ENCODE peak calls at places on chromosomes 5 and 9, in four cellular contexts. W is foreskin keratinocyte, J is iris pigment epithelial cell, Y is MM.1S. F is an unnamed sample.

GRCh38 chr5:170540276-170540675 is 36.5 kb downstream of the KCNIP1 start:
- DNase-seq in W (no peak), J (no peak), Y (no peak), F (no peak)

GRCh38 chr5:133364916-133365315 is 247.4 kb downstream of the FSTL4 start:
- DNase-seq in W (no peak), J (no peak), Y (no peak), F (no peak)

GRCh38 chr5:169934990-169935389 is 45.3 kb downstream of the INSYN2B start:
- DNase-seq in W (no peak), J (peak), Y (no peak), F (no peak)

GRCh38 chr9:113541019-113541900 is 77.7 kb downstream of the RGS3 start:
- DNase-seq in W (peak), J (peak), Y (no peak), F (no peak)

GRCh38 chr5:33563983-33564908 is 123.5 kb downstream of the TARS1 start:
- DNase-seq in W (no peak), J (peak), Y (no peak), F (no peak)

GRCh38 chr9:130104413-130105193 is 50.9 kb downstream of the GPR107 start:
- DNase-seq in W (no peak), J (no peak), Y (no peak), F (no peak)

GRCh38 chr9:72441296-72442211 is 76.5 kb upstream of the ZFAND5 start:
- DNase-seq in W (peak), J (peak), Y (no peak), F (no peak)

GRCh38 chr9:90979138-90979551 is 177.5 kb downstream of the SYK start:
- DNase-seq in W (peak), J (no peak), Y (no peak), F (no peak)

GRCh38 chr9:92715488-92716231 is 45.7 kb upstream of the IPPK start:
- DNase-seq in W (peak), J (no peak), Y (no peak), F (no peak)

GRCh38 chr5:83931969-83932368 is 211.3 kb upstream of the HAPLN1 start:
- DNase-seq in W (no peak), J (no peak), Y (no peak), F (no peak)

GRCh38 chr5:127518319-127518621 is 830 bp downstream of the PRRC1 start:
- DNase-seq in W (no peak), J (peak), Y (peak), F (peak)

GRCh38 chr5:116573617-116574431 is 799 bp downstream of the SEMA6A start:
- DNase-seq in W (peak), J (peak), Y (no peak), F (peak)

GRCh38 chr9:121738969-121739368 is 87.5 kb downstream of the DAB2IP start:
- DNase-seq in W (no peak), J (no peak), Y (no peak), F (no peak)

GRCh38 chr9:93290495-93291434 is 106.8 kb downstream of the WNK2 start:
- DNase-seq in W (no peak), J (no peak), Y (no peak), F (no peak)